ENCODE peak calls at places on chromosomes 12 and 14, in seven cellular contexts. T is fibroblast of lung; G is effector memory CD4-positive, alpha-beta T cell; O is breast epithelium; A is tibial nerve; J is iPS DF 6.9; N is neural progenitor cell. U is an unnamed sample.

GRCh38 chr14:90831821-90832220 is 15.6 kb upstream of the TTC7B start:
- DNase-seq in J (no peak), O (no peak), A (no peak), T (no peak), G (no peak), N (no peak), U (no peak)

GRCh38 chr12:96236221-96236822 is 42.1 kb downstream of the ELK3 start:
- DNase-seq in J (no peak), O (peak; percentile 85), G (no peak), T (peak; percentile 90), N (no peak), A (peak; percentile 39), U (no peak)

GRCh38 chr14:64112859-64113258 is 181.3 kb downstream of the ESR2 start:
- DNase-seq in N (no peak), J (no peak), G (no peak), T (no peak), O (peak; percentile 23), A (no peak), U (no peak)

GRCh38 chr12:123164710-123165261 is 13.9 kb upstream of the PITPNM2 start:
- DNase-seq in J (no peak), G (no peak), O (no peak), T (no peak), N (no peak), A (no peak), U (no peak)

GRCh38 chr12:95205685-95206084 is 11.6 kb downstream of the FGD6 start:
- DNase-seq in J (no peak), O (peak; percentile 40), G (no peak), A (peak; percentile 41), N (peak; percentile 45), T (peak; percentile 89), U (no peak)

GRCh38 chr12:68119724-68120211 is 39.8 kb downstream of the IFNG start:
- DNase-seq in O (no peak), J (no peak), A (no peak), G (peak; percentile 2), N (no peak), T (peak; percentile 6), U (no peak)

GRCh38 chr12:57266681-57267080 is 15.7 kb upstream of the STAC3 start:
- DNase-seq in A (no peak), O (no peak), N (no peak), G (no peak), T (no peak), J (no peak), U (no peak)

GRCh38 chr12:101637936-101638335 is 43.2 kb downstream of the MYBPC1 start:
- DNase-seq in N (no peak), A (no peak), J (no peak), T (no peak), G (no peak), O (no peak), U (no peak)

GRCh38 chr12:120115692-120116442 is 686 bp downstream of the RAB35 start:
- DNase-seq in N (no peak), J (no peak), A (no peak), O (no peak), G (no peak), T (no peak), U (no peak)

DNA sequence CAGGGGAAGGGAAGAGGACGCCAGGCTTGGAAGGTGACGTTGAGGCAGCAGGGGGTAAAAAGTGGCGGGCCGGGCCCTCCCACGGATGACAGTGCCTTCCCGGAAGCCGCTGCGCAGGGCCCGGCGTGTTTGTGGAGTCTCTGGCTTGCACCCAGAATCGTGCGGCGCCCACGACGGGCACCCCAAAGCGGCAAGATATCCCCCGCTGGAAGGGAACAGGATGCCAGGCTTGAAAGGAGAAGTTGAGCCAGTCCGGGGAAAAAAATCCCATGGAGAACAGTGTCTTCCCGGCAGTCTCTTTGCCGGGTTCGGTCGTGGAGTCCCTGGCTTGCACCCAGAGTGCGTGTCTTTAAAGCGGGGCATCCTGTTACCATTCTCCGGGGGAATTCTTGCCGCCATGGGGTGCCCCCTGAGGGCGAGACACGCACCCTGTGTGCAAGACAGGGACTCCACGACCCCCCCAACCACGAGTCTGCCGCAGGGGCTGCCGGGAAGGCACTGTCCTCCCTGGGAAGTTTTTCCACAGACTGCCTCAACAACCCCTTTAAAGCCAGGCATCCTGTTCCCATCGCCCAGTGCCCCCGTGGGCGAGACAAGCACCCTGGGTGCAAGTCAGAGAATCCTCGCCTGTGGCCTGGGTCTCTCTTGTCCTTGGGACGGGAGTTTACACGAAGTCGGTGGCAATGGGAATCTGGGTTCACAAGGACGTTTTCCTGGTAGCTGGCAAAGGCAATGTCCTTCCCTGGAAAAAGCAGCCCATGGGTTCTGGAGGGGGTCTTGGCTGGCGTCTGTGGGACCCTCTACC is 156.1 kb upstream of the ALG10B start:
- DNase-seq in O (no peak), N (no peak), A (no peak), G (no peak), J (no peak), T (no peak), U (no peak)
- H3K9me3 ChIP-seq in O (peaks cover 21% of the 10 kb centered on the region), N (no peaks in the 10 kb centered on the region), A (peaks cover 44% of the 10 kb centered on the region), G (no peaks in the 10 kb centered on the region), J (peaks cover 25% of the 10 kb centered on the region), T (no peaks in the 10 kb centered on the region), U (no peaks in the 10 kb centered on the region)

DNA sequence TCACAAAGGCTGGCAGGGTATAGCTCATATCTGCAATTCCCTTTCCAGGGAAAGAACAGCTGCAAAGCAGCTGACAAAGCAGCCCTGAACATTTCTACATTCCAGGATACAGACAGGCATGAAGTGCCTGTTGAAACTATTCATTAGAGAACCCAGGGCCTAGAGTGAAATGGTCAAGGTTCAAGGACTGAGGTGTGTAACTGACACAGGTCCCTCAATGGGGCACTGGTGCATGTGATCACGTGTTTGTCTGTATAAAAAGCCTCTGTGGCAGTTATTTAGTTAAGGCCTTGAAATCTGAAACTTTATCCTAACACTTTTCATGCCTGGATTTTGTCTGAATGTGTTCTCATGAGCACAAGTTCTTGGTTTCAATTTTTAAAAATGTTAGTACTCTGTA is 47.1 kb downstream of the GIT2 start:
- DNase-seq in T (peak; percentile 86), J (no peak), G (no peak), A (no peak), N (no peak), O (no peak), U (no peak)
- H3K27ac ChIP-seq in T (peak overlapping the region; percentile 76), J (no peak overlapping the region), G (no peak overlapping the region), A (peak overlapping the region; percentile 23), N (no peak overlapping the region), O (no peak overlapping the region), U (no peak overlapping the region)

GRCh38 chr14:22521449-22522239 is 67.4 kb downstream of the DAD1 start:
- DNase-seq in A (no peak), N (no peak), T (no peak), G (no peak), O (no peak), J (no peak), U (no peak)
- H3K36me3 ChIP-seq in A (no peaks in the 10 kb centered on the region), N (no peaks in the 10 kb centered on the region), T (no peaks in the 10 kb centered on the region), G (peaks cover 28% of the 10 kb centered on the region), O (no peaks in the 10 kb centered on the region), J (no peaks in the 10 kb centered on the region), U (no peaks in the 10 kb centered on the region)

DNA sequence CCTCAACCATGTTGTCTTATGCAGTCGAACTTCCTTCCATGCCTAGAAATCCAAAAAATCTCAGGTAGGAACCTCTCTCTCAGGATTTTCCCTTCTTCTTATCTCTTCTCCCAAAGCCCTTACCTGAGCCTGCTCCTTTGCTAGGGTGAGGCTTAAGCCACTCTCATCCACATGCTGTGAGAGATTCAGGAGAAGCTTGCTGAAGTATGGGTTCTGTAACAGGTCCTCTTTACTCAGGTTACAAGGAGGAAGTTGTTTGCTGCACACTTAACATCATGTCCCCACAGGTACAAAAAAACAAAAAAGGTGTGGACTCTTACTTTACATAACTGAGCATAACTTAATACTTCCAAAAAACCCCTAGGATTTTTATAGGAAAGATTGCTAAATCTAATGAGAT is 4.5 kb downstream of the HAUS4 start:
- DNase-seq in A (no peak), N (no peak), G (no peak), T (no peak), J (no peak), O (no peak), U (no peak)
- H3K9me3 ChIP-seq in A (no peaks in the 10 kb centered on the region), N (no peaks in the 10 kb centered on the region), G (no peaks in the 10 kb centered on the region), T (no peaks in the 10 kb centered on the region), J (no peaks in the 10 kb centered on the region), O (no peaks in the 10 kb centered on the region), U (no peaks in the 10 kb centered on the region)

GRCh38 chr12:1668833-1669543 is 21.9 kb upstream of the ADIPOR2 start:
- DNase-seq in T (no peak), O (no peak), G (no peak), J (no peak), A (no peak), N (peak; percentile 38), U (no peak)
- H3K27ac ChIP-seq in T (no peak overlapping the region), O (no peak overlapping the region), G (no peak overlapping the region), J (no peak overlapping the region), A (peak overlapping the region; percentile 61), N (no peak overlapping the region), U (no peak overlapping the region)

GRCh38 chr14:21419528-21419927 is 35.7 kb upstream of the SUPT16H start:
- DNase-seq in O (no peak), N (no peak), G (no peak), A (no peak), J (no peak), T (no peak), U (no peak)

GRCh38 chr14:21415329-21415728 is 31.5 kb upstream of the SUPT16H start:
- DNase-seq in J (no peak), A (no peak), T (no peak), N (no peak), O (no peak), G (no peak), U (no peak)

DNA sequence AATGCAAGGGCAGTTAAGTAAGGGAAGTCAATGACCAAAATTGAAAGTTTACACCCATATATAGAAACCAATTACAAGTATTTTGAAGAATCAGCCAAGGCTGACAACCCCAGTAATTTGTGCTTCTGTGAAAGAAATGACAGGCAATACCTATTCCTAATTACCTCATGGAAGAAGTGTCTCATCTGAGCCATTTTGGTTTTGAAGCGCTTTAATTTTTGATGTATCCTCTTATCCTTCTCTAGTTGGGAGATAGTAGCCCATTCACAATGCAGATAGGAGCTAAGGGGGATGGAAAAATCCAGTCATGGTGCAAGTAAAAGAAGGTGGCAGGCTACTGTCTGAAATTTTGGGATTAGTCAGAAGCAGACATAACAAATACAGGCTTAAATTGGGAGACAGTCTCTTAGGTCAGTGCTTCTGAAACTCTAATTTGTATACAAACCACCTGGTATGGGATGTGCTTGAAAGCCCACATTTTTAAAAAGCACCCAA is 30.4 kb upstream of the SUPT16H start:
- DNase-seq in T (no peak), O (no peak), J (no peak), N (no peak), A (no peak), G (no peak), U (no peak)
- H3K36me3 ChIP-seq in T (peaks cover 7% of the 10 kb centered on the region), O (peaks cover 22% of the 10 kb centered on the region), J (peaks cover 22% of the 10 kb centered on the region), N (peaks cover 30% of the 10 kb centered on the region), A (peaks cover 2% of the 10 kb centered on the region), G (peaks cover 71% of the 10 kb centered on the region), U (peaks cover 40% of the 10 kb centered on the region)

GRCh38 chr14:105843444-105844046 is 317.2 kb downstream of the TMEM121 start:
- DNase-seq in O (no peak), A (no peak), J (no peak), N (no peak), T (no peak), G (no peak), U (no peak)

GRCh38 chr14:105840266-105841021 is 314.1 kb downstream of the TMEM121 start:
- DNase-seq in A (no peak), T (no peak), O (no peak), J (no peak), G (no peak), N (no peak), U (no peak)

GRCh38 chr14:105842105-105842504 is 315.7 kb downstream of the TMEM121 start:
- DNase-seq in O (no peak), G (no peak), T (no peak), N (no peak), A (no peak), J (no peak), U (no peak)

GRCh38 chr14:105839425-105840265 is 313.3 kb downstream of the TMEM121 start:
- DNase-seq in N (no peak), J (no peak), A (no peak), O (no peak), G (no peak), T (no peak), U (no peak)

GRCh38 chr14:105841022-105842009 is 314.9 kb downstream of the TMEM121 start:
- DNase-seq in N (no peak), G (no peak), A (no peak), T (no peak), O (no peak), J (no peak), U (no peak)
- H3K9me3 ChIP-seq in N (peaks cover 6% of the 10 kb centered on the region), G (no peaks in the 10 kb centered on the region), A (no peaks in the 10 kb centered on the region), T (no peaks in the 10 kb centered on the region), O (peaks cover 12% of the 10 kb centered on the region), J (peaks cover 56% of the 10 kb centered on the region), U (no peaks in the 10 kb centered on the region)